ENCODE peak calls at places on chromosome 17, in nine cellular contexts. Y is suprapubic skin; C is right lobe of liver; I is cardiac muscle cell; W is heart right ventricle; B is CD8-positive, alpha-beta memory T cell; S is right cardiac atrium; A is mammary epithelial cell; M is kidney. H is an unnamed sample. For H3K9me3, the result is how much of the 10 kb centered on the place peaks cover.

GRCh38 chr17:52737071-52737470 is 578.6 kb upstream of the CA10 start:
- DNase-seq in Y (no peak), C (no peak), I (no peak), W (no peak), B (no peak), S (no peak), A (no peak), M (no peak), H (no peak)

GRCh38 chr17:36859003-36859300 is 78.3 kb upstream of the LHX1 start:
- DNase-seq in Y (no peak), C (no peak), I (no peak), W (no peak), B (no peak), S (no peak), A (no peak), M (no peak), H (no peak)

GRCh38 chr17:76816590-76817135 is 51.5 kb upstream of the MGAT5B start:
- DNase-seq in Y (no peak), C (no peak), I (peak), W (no peak), B (peak), S (peak), A (peak), M (no peak), H (no peak)

GRCh38 chr17:58307468-58308172 is 21.0 kb downstream of the TSPOAP1 start:
- DNase-seq in Y (no peak), C (peak), I (no peak), W (no peak), B (no peak), S (peak), A (no peak), M (no peak), H (no peak)

GRCh38 chr17:50585893-50586292 is 25.4 kb downstream of the CACNA1G start:
- DNase-seq in Y (no peak), C (no peak), I (no peak), W (peak), B (no peak), S (no peak), A (no peak), M (no peak), H (no peak)

GRCh38 chr17:15279011-15279477 is 13.9 kb upstream of the PMP22 start:
- DNase-seq in Y (no peak), C (no peak), I (no peak), W (no peak), B (no peak), S (no peak), A (peak), M (no peak), H (no peak)

GRCh38 chr17:28193241-28193640 is 125.8 kb upstream of the TMEM97 start:
- DNase-seq in Y (no peak), C (no peak), I (no peak), W (peak), B (no peak), S (peak), A (no peak), M (no peak), H (no peak)

GRCh38 chr17:42342242-42343008 is 45.8 kb downstream of the STAT3 start:
- DNase-seq in Y (no peak), C (no peak), I (no peak), W (no peak), B (no peak), S (no peak), A (no peak), M (no peak), H (no peak)

GRCh38 chr17:49939318-49939717 is 29.7 kb upstream of the DLX4 start:
- DNase-seq in Y (no peak), C (no peak), I (no peak), W (no peak), B (no peak), S (no peak), A (no peak), M (no peak), H (no peak)

GRCh38 chr17:43418441-43419374 is 19.9 kb downstream of the ARL4D start:
- DNase-seq in Y (no peak), C (no peak), I (peak), W (peak), B (no peak), S (peak), A (peak), M (no peak), H (no peak)

GRCh38 chr17:61338874-61339478 is 60.7 kb upstream of the TBX2 start:
- DNase-seq in Y (no peak), C (no peak), I (peak), W (no peak), B (no peak), S (no peak), A (no peak), M (no peak), H (no peak)

GRCh38 chr17:2232244-2232638 is 71.3 kb downstream of the SMG6 start:
- DNase-seq in Y (no peak), C (no peak), I (peak), W (no peak), B (no peak), S (no peak), A (no peak), M (no peak), H (no peak)

GRCh38 chr17:50276588-50277356 is 2.5 kb downstream of the TMEM92 start:
- DNase-seq in Y (no peak), C (no peak), I (no peak), W (no peak), B (no peak), S (no peak), A (no peak), M (peak), H (no peak)

GRCh38 chr17:1532836-1533602 is 16.6 kb upstream of the INPP5K start:
- DNase-seq in Y (no peak), C (no peak), I (peak), W (no peak), B (peak), S (no peak), A (no peak), M (no peak), H (no peak)

GRCh38 chr17:40251576-40251975 is 32.5 kb downstream of the WIPF2 start:
- DNase-seq in Y (peak), C (no peak), I (peak), W (no peak), B (no peak), S (no peak), A (peak), M (no peak), H (no peak)

GRCh38 chr17:82658331-82658730 is 10.1 kb upstream of the WDR45B start:
- DNase-seq in Y (no peak), C (peak), I (no peak), W (no peak), B (no peak), S (no peak), A (no peak), M (no peak), H (no peak)

GRCh38 chr17:78118801-78119241 is 9.7 kb downstream of the TMC6 start:
- DNase-seq in Y (no peak), C (peak), I (no peak), W (no peak), B (no peak), S (no peak), A (no peak), M (peak), H (no peak)
- H3K4me3 ChIP-seq in Y (no peak), C (no peak), I (no peak), W (no peak), B (no peak), S (no peak), A (no peak), M (no peak), H (no peak)

GRCh38 chr17:3260163-3260562 is 38.0 kb downstream of the OR3A1 start:
- DNase-seq in Y (no peak), C (no peak), I (no peak), W (no peak), B (no peak), S (no peak), A (no peak), M (no peak), H (no peak)
- H3K9me3 ChIP-seq in Y (under half), C (under half), I (under half), W (under half), B (under half), S (under half), A (under half), M (under half), H (under half)

GRCh38 chr17:6893382-6894205 is 62.1 kb upstream of the TEKT1 start:
- DNase-seq in Y (no peak), C (no peak), I (no peak), W (no peak), B (no peak), S (peak), A (no peak), M (peak), H (no peak)
- H3K4me3 ChIP-seq in Y (peak), C (no peak), I (no peak), W (no peak), B (no peak), S (no peak), A (no peak), M (no peak), H (peak)

DNA sequence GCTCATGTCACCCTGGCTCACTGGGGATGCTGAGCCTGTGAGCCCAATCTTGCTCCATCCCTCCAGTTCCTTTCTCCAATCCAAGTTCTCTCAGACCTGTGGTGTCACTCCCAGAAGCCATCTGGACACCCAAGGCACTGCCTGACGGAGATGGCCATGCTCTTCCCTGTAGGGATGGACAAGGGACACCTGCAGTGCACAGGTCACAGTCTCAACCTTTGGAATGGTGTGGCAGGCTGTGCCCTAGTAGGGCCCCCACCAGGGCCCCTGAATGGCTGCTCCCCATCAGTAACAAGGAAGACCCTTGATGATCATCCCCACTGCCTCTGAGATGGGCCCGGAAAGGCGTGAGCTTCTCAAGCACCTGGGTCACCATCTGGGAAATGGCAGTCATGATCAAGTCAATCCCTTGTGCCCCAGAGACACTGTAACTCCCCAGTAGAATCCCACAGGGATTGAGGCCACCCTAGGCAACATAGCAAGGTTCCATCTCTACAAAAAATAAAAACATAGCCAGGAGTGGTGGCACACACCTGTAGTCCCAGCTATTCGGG is 822.5 kb downstream of the KCNJ18 start:
- DNase-seq in Y (no peak), C (no peak), I (no peak), W (no peak), B (no peak), S (no peak), A (no peak), M (no peak), H (no peak)
- H3K9me3 ChIP-seq in Y (under half), C (under half), I (under half), W (under half), B (under half), S (under half), A (under half), M (under half), H (under half)

GRCh38 chr17:46797131-46797530 is 21.4 kb downstream of the WNT3 start:
- DNase-seq in Y (no peak), C (no peak), I (no peak), W (no peak), B (no peak), S (no peak), A (no peak), M (no peak), H (no peak)

GRCh38 chr17:46796080-46796479 is 22.4 kb downstream of the WNT3 start:
- DNase-seq in Y (no peak), C (no peak), I (no peak), W (no peak), B (no peak), S (no peak), A (no peak), M (no peak), H (no peak)

GRCh38 chr17:46794318-46794717 is 24.2 kb downstream of the WNT3 start:
- DNase-seq in Y (no peak), C (no peak), I (no peak), W (no peak), B (no peak), S (no peak), A (no peak), M (no peak), H (no peak)

GRCh38 chr17:46796524-46796923 is 22.0 kb downstream of the WNT3 start:
- DNase-seq in Y (no peak), C (no peak), I (no peak), W (no peak), B (no peak), S (no peak), A (no peak), M (no peak), H (no peak)

DNA sequence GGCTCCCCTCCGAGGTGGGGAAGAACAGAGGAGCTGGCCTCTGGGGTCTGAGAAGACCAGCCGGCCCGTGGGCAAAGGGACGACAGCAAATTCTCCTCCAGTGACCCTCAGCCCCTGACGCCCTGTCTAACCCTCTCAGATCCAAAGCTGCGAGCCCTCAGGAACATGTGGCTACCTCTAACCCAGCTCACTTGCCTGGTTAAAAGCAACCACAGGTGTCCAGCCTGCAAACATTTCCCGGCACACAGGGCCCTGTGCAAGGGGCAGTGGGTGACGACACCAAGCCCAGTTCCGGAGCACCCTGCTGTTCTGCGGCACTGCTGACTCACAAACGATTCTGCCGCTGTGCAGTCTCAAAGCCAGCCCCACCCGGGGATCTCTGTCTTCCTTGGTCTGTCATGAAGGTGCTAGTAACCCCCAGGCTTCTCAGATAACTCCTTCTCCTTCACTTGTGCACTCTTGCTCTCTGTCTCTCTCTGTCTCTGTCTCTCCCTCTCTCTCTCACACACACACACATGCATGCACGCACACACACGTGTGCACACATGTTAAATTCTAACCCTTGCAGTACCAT is 23.0 kb downstream of the WNT3 start:
- DNase-seq in Y (no peak), C (no peak), I (no peak), W (no peak), B (no peak), S (no peak), A (no peak), M (no peak), H (no peak)
- H3K4me3 ChIP-seq in Y (no peak), C (no peak), I (no peak), W (no peak), B (no peak), S (no peak), A (no peak), M (no peak), H (no peak)

GRCh38 chr17:72794152-72794551 is 298.3 kb downstream of the SLC39A11 start:
- DNase-seq in Y (no peak), C (no peak), I (no peak), W (no peak), B (no peak), S (no peak), A (no peak), M (no peak), H (no peak)

GRCh38 chr17:72792771-72793170 is 299.7 kb downstream of the SLC39A11 start:
- DNase-seq in Y (no peak), C (no peak), I (no peak), W (no peak), B (no peak), S (no peak), A (no peak), M (no peak), H (no peak)

GRCh38 chr17:72790194-72790593 is 302.3 kb downstream of the SLC39A11 start:
- DNase-seq in Y (no peak), C (no peak), I (no peak), W (no peak), B (no peak), S (no peak), A (no peak), M (no peak), H (no peak)

GRCh38 chr17:72797142-72797541 is 295.3 kb downstream of the SLC39A11 start:
- DNase-seq in Y (no peak), C (no peak), I (no peak), W (no peak), B (no peak), S (no peak), A (no peak), M (no peak), H (no peak)

GRCh38 chr17:72795941-72796340 is 296.5 kb downstream of the SLC39A11 start:
- DNase-seq in Y (no peak), C (no peak), I (no peak), W (no peak), B (no peak), S (no peak), A (no peak), M (no peak), H (no peak)
- H3K9me3 ChIP-seq in Y (under half), C (under half), I (under half), W (under half), B (under half), S (under half), A (under half), M (under half), H (under half)

H was measured in esophagus squamous epithelium.